ENCODE peak calls at places on chromosomes 11 and 22, in nine cellular contexts. H is endothelial cell of umbilical vein, V is neuronal stem cell, F is GM23248, Y is fibroblast of lung, D is SK-N-SH, Q is endodermal cell, T is mammary epithelial cell, S is GM12878. P is an unnamed sample.

GRCh38 chr11:57792060-57792541 is 30.5 kb downstream of the CTNND1 start:
- DNase-seq in F (no peak), Y (peak; percentile 72), D (no peak), T (peak; percentile 70), Q (no peak), S (peak; percentile 93), H (peak; percentile 46), V (no peak), P (no peak)

GRCh38 chr11:44968510-44968909 is 17.8 kb upstream of the TP53I11 start:
- DNase-seq in V (no peak), T (no peak), H (no peak), F (no peak), Q (no peak), S (no peak), Y (no peak), D (no peak), P (no peak)

GRCh38 chr11:62542750-62543567 is 3.6 kb downstream of the AHNAK start:
- DNase-seq in S (peak; percentile 51), D (peak; percentile 90), T (peak; percentile 78), H (peak; percentile 75), Y (peak; percentile 71), V (peak; percentile 76), Q (peak; percentile 95), F (peak; percentile 90), P (peak; percentile 89)

GRCh38 chr11:1435820-1436467 is 46.2 kb downstream of the BRSK2 start:
- DNase-seq in H (no peak), S (no peak), Y (no peak), V (no peak), F (no peak), Q (peak; percentile 81), D (peak; percentile 73), T (no peak), P (peak; percentile 74)

GRCh38 chr11:18312663-18313420 is 9.1 kb downstream of the HPS5 start:
- DNase-seq in D (no peak), Y (peak; percentile 83), T (peak; percentile 76), Q (no peak), F (peak; percentile 54), V (no peak), S (no peak), H (peak; percentile 22), P (no peak)

GRCh38 chr11:46475926-46476545 is 84.5 kb upstream of the CHRM4 start:
- DNase-seq in H (no peak), S (peak; percentile 28), T (no peak), V (no peak), Q (no peak), D (no peak), F (no peak), Y (no peak), P (no peak)

GRCh38 chr11:1628506-1629325 is 859 bp upstream of the KRTAP5-5 start:
- DNase-seq in F (peak; percentile 59), Y (no peak), D (peak; percentile 96), V (peak; percentile 64), T (no peak), H (peak; percentile 34), S (no peak), Q (peak; percentile 92), P (peak; percentile 70)

GRCh38 chr22:33451851-33452469 is 393.8 kb upstream of the SYN3 start:
- DNase-seq in H (no peak), F (no peak), T (no peak), D (no peak), Y (peak; percentile 13), Q (no peak), S (no peak), V (no peak), P (no peak)

GRCh38 chr11:133530501-133530835 is 1.8 kb downstream of the OPCML start:
- DNase-seq in S (no peak), T (no peak), H (no peak), Y (no peak), D (no peak), V (no peak), Q (peak; percentile 87), F (no peak), P (no peak)

GRCh38 chr22:31605851-31606585 is 56.0 kb downstream of the PISD start:
- DNase-seq in Y (no peak), T (no peak), S (no peak), V (no peak), H (no peak), Q (no peak), D (no peak), F (no peak), P (no peak)

GRCh38 chr11:1078191-1078601 is 3.5 kb downstream of the MUC2 start:
- DNase-seq in S (no peak), V (no peak), H (no peak), D (no peak), Y (no peak), F (no peak), Q (no peak), T (no peak), P (no peak)

GRCh38 chr11:6062691-6063358 is 32.3 kb upstream of the OR56A1 start:
- DNase-seq in S (no peak), V (no peak), Q (no peak), H (no peak), T (no peak), D (no peak), Y (no peak), F (no peak), P (peak; percentile 58)

GRCh38 chr22:35567214-35567792 is 26.7 kb downstream of the RASD2 start:
- DNase-seq in T (no peak), Y (no peak), H (no peak), D (no peak), S (no peak), Q (no peak), V (no peak), F (no peak), P (no peak)

GRCh38 chr11:22194907-22195306 is 2.0 kb downstream of the ANO5 start:
- DNase-seq in T (no peak), H (no peak), D (no peak), S (no peak), V (no peak), Q (no peak), F (no peak), Y (no peak), P (no peak)

GRCh38 chr22:31286360-31287255 is 5.7 kb downstream of the PIK3IP1 start:
- DNase-seq in F (no peak), H (no peak), T (no peak), Y (no peak), D (no peak), S (no peak), Q (no peak), V (no peak), P (no peak)

GRCh38 chr11:46346886-46347636 is at the start of gene DGKZ:
- DNase-seq in Q (peak; percentile 95), F (peak; percentile 88), S (no peak), Y (peak; percentile 70), H (peak; percentile 84), T (peak; percentile 81), D (peak; percentile 100), V (peak; percentile 90), P (peak; percentile 95)

GRCh38 chr22:32005453-32005852 is 37.6 kb upstream of the SLC5A1 start:
- DNase-seq in V (no peak), S (no peak), Q (no peak), F (peak; percentile 54), H (no peak), T (peak; percentile 92), D (no peak), Y (peak; percentile 80), P (no peak)

GRCh38 chr11:57373146-57373545 is 7.8 kb downstream of the PRG3 start:
- DNase-seq in Y (no peak), Q (no peak), H (no peak), D (no peak), V (no peak), S (no peak), F (no peak), T (no peak), P (no peak)

GRCh38 chr11:129374993-129375721 is 491 bp upstream of the BARX2 start:
- DNase-seq in Y (peak; percentile 16), V (peak; percentile 44), F (peak; percentile 22), Q (peak; percentile 86), H (peak; percentile 9), T (peak; percentile 37), D (peak; percentile 49), S (no peak), P (no peak)
- H3K9ac ChIP-seq in Y (no peak overlapping the region), V (no peak overlapping the region), F (no peak overlapping the region), Q (no peak overlapping the region), H (no peak overlapping the region), T (no peak overlapping the region), D (no peak overlapping the region), S (no peak overlapping the region), P (no peak overlapping the region)

GRCh38 chr11:117949062-117949461 is 19.9 kb upstream of the TMPRSS13 start:
- DNase-seq in V (no peak), T (no peak), Y (no peak), H (no peak), D (no peak), Q (no peak), S (no peak), F (no peak), P (no peak)

GRCh38 chr11:117950999-117951961 is 22.1 kb upstream of the TMPRSS13 start:
- DNase-seq in V (no peak), Q (no peak), S (no peak), T (no peak), F (no peak), D (no peak), Y (no peak), H (no peak), P (peak; percentile 76)

GRCh38 chr11:117950320-117950719 is 21.1 kb upstream of the TMPRSS13 start:
- DNase-seq in Y (no peak), Q (peak; percentile 48), T (no peak), F (peak; percentile 11), S (no peak), H (no peak), V (no peak), D (no peak), P (peak; percentile 76)

GRCh38 chr11:117958949-117959348 is 27.2 kb upstream of the IL10RA start:
- DNase-seq in Q (no peak), D (no peak), S (no peak), F (no peak), Y (no peak), T (no peak), V (no peak), H (no peak), P (no peak)

GRCh38 chr11:117953029-117953671 is 23.9 kb upstream of the TMPRSS13 start:
- DNase-seq in Q (peak; percentile 43), V (no peak), T (no peak), H (no peak), Y (no peak), S (no peak), D (no peak), F (no peak), P (peak; percentile 49)
- H3K4me1 ChIP-seq in Q (no peaks in the 10 kb centered on the region), V (no peaks in the 10 kb centered on the region), T (no peaks in the 10 kb centered on the region), H (no peaks in the 10 kb centered on the region), Y (no peaks in the 10 kb centered on the region), S (peaks cover 18% of the 10 kb centered on the region), D (no peaks in the 10 kb centered on the region), F (no peaks in the 10 kb centered on the region), P (peaks cover 38% of the 10 kb centered on the region)

DNA sequence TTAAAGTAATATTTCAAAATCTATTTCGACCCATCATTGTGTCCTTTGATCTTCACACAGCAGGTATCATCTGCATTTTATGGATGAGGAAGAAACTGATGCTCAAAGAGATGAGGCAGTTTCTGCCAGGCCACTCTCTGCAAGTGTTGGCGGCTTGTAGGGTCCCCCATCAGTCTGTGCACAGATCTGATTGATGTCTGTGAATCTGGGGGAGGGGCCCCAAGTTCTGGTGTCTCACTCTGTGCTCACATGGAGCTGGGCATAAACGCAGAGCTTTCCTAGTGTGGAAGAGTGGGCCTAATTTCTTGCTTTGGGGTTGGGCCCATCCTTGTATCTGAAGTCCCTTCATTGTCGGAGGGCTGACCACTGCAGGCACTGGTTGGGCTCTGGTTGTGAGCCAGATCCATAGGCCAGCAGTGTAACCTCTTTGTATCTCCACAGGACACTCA is 1.6 kb upstream of the TRMT2A start:
- DNase-seq in Q (no peak), S (no peak), T (no peak), H (no peak), F (peak; percentile 27), Y (no peak), D (no peak), V (no peak), P (peak; percentile 65)
- H3K36me3 ChIP-seq in Q (peaks cover 58% of the 10 kb centered on the region), S (peaks cover 28% of the 10 kb centered on the region), T (peaks cover 24% of the 10 kb centered on the region), H (peaks cover 11% of the 10 kb centered on the region), F (peaks cover 8% of the 10 kb centered on the region), Y (peaks cover 38% of the 10 kb centered on the region), D (peaks cover 51% of the 10 kb centered on the region), V (peaks cover 52% of the 10 kb centered on the region), P (peaks cover 39% of the 10 kb centered on the region)

GRCh38 chr11:48122246-48122645 is 94.4 kb upstream of the OR4B1 start:
- DNase-seq in D (no peak), S (no peak), H (no peak), F (no peak), Y (no peak), V (no peak), T (no peak), Q (peak; percentile 29), P (no peak)
- H3K9ac ChIP-seq in D (no peak overlapping the region), S (no peak overlapping the region), H (no peak overlapping the region), F (no peak overlapping the region), Y (no peak overlapping the region), V (no peak overlapping the region), T (no peak overlapping the region), Q (no peak overlapping the region), P (no peak overlapping the region)

P was measured in Karpas-422.